ENCODE peak calls at places on chromosomes 13 and 19, in ten cellular contexts. O is EL; R is nucleus accumbens; N is GM12865; P is naive B cell; U is activated T-cell treated with anti-CD3 and anti-CD28 coated beads, Interleukin-2, amount 50 U/mL, for 72 hours; Z is T-cell; W is NCI-H1105 treated with DMSO at 0.1 percent for 48 hours; H is epithelial cell of esophagus; T is GM18507. X is an unnamed sample.

GRCh38 chr13:65943711-65944110 is 1286.4 kb downstream of the PCDH9 start:
- DNase-seq in R (no peak), O (peak), N (no peak), U (no peak), H (no peak), T (no peak), P (no peak), W (no peak), Z (no peak), X (no peak)

GRCh38 chr19:46426035-46426505 is 2.7 kb downstream of the PNMA8C start:
- DNase-seq in W (peak), Z (no peak), T (no peak), R (no peak), U (no peak), O (no peak), H (no peak), N (no peak), P (no peak), X (no peak)

GRCh38 chr19:5895409-5895808 is 8.2 kb downstream of the NDUFA11 start:
- DNase-seq in U (no peak), T (no peak), W (no peak), Z (no peak), R (no peak), H (no peak), O (no peak), P (no peak), N (no peak), X (no peak)

GRCh38 chr19:46783670-46784069 is 4.7 kb downstream of the SLC1A5 start:
- DNase-seq in O (no peak), N (no peak), W (peak), H (no peak), T (no peak), U (no peak), Z (no peak), P (no peak), R (no peak), X (no peak)

GRCh38 chr19:48487944-48488343 is 18.8 kb downstream of the CYTH2 start:
- DNase-seq in W (no peak), U (no peak), T (no peak), N (no peak), P (no peak), R (no peak), O (peak), Z (no peak), H (peak), X (no peak)

GRCh38 chr19:9507285-9507684 is 8.9 kb upstream of the ZNF560 start:
- DNase-seq in O (no peak), W (no peak), T (no peak), P (no peak), Z (no peak), H (no peak), R (no peak), U (no peak), N (no peak), X (no peak)

GRCh38 chr13:52127783-52128702 is 830 bp downstream of the NEK5 start:
- DNase-seq in N (peak), P (peak), W (peak), R (peak), U (peak), H (peak), O (peak), T (peak), Z (peak), X (peak)

GRCh38 chr13:48842316-48842715 is 133.4 kb upstream of the FNDC3A start:
- DNase-seq in H (no peak), O (no peak), P (no peak), Z (no peak), N (no peak), R (no peak), T (no peak), U (no peak), W (no peak), X (no peak)

GRCh38 chr19:54459282-54460229 is 4.0 kb downstream of the LENG9 start:
- DNase-seq in R (no peak), Z (no peak), O (no peak), N (no peak), P (no peak), H (no peak), U (no peak), T (no peak), W (no peak), X (no peak)

GRCh38 chr13:110628952-110629701 is 13.8 kb downstream of the NAXD start:
- DNase-seq in U (no peak), P (no peak), R (no peak), O (no peak), N (no peak), H (no peak), T (no peak), Z (no peak), W (no peak), X (no peak)

GRCh38 chr19:28543244-28543776 is 669.6 kb downstream of the UQCRFS1 start:
- DNase-seq in N (no peak), Z (no peak), W (no peak), H (no peak), O (no peak), R (no peak), U (no peak), T (no peak), P (peak), X (no peak)

GRCh38 chr13:79258489-79258888 is 147.6 kb downstream of the RBM26 start:
- DNase-seq in P (no peak), T (no peak), R (no peak), N (peak), O (no peak), Z (no peak), W (no peak), H (no peak), U (peak), X (no peak)

GRCh38 chr13:80436571-80437169 is 95.7 kb upstream of the SPRY2 start:
- DNase-seq in U (no peak), N (no peak), R (no peak), P (no peak), H (no peak), W (no peak), T (no peak), O (no peak), Z (no peak), X (no peak)

GRCh38 chr19:55958356-55958755 is 10.7 kb downstream of the NLRP8 start:
- DNase-seq in N (no peak), Z (no peak), W (no peak), T (no peak), P (no peak), U (no peak), H (no peak), R (no peak), O (peak), X (no peak)

GRCh38 chr13:97780486-97780885 is 173.0 kb upstream of the IPO5 start:
- DNase-seq in O (no peak), N (no peak), R (peak), W (no peak), H (no peak), U (no peak), Z (no peak), T (no peak), P (no peak), X (no peak)

GRCh38 chr19:37218592-37218935 is 550 bp downstream of the ZNF383 start:
- DNase-seq in U (peak), H (no peak), T (no peak), N (peak), Z (no peak), P (no peak), R (no peak), O (no peak), W (no peak), X (no peak)

GRCh38 chr19:38838208-38838985 is 6.8 kb upstream of the ECH1 start:
- DNase-seq in U (peak), W (no peak), H (peak), P (no peak), T (no peak), R (no peak), Z (no peak), O (no peak), N (no peak), X (no peak)

GRCh38 chr19:55552620-55553019 is 7.3 kb upstream of the SBK3 start:
- DNase-seq in T (no peak), R (no peak), U (no peak), N (no peak), H (peak), W (no peak), O (peak), Z (no peak), P (no peak), X (no peak)

GRCh38 chr19:58338336-58338735 is 11.5 kb downstream of the ZSCAN22 start:
- DNase-seq in O (no peak), R (no peak), P (no peak), T (no peak), H (no peak), W (no peak), N (no peak), U (no peak), Z (no peak), X (no peak)

GRCh38 chr13:71879129-71879535 is 12.1 kb upstream of the DACH1 start:
- DNase-seq in T (no peak), N (peak), U (no peak), W (peak), H (peak), R (no peak), P (no peak), Z (no peak), O (no peak), X (no peak)

GRCh38 chr13:98847780-98848179 is 95.3 kb upstream of the SLC15A1 start:
- DNase-seq in P (no peak), H (peak), N (no peak), O (no peak), R (no peak), U (no peak), T (no peak), Z (no peak), W (no peak), X (no peak)

GRCh38 chr13:63446329-63446728 is 2030.7 kb upstream of the PCDH20 start:
- DNase-seq in H (no peak), O (no peak), T (no peak), P (no peak), W (no peak), U (no peak), N (no peak), Z (no peak), R (no peak), X (no peak)

GRCh38 chr13:76904507-76904906 is 18.3 kb upstream of the KCTD12 start:
- DNase-seq in U (no peak), H (no peak), R (no peak), Z (no peak), P (no peak), O (no peak), N (no peak), T (no peak), W (no peak), X (no peak)

GRCh38 chr13:54841682-54842081 is 1813.1 kb downstream of the OLFM4 start:
- DNase-seq in W (no peak), O (no peak), U (no peak), P (no peak), R (no peak), H (no peak), T (no peak), N (no peak), Z (no peak), X (no peak)

GRCh38 chr19:45171211-45171623 is 6.8 kb downstream of the TRAPPC6A start:
- DNase-seq in P (no peak), N (no peak), W (no peak), Z (peak), O (no peak), U (peak), R (no peak), T (no peak), H (peak), X (peak)

GRCh38 chr19:37114001-37114400 is 35.8 kb downstream of the ZNF420 start:
- DNase-seq in O (no peak), Z (no peak), H (no peak), P (no peak), W (no peak), U (no peak), T (no peak), N (no peak), R (no peak), X (no peak)

GRCh38 chr19:47157455-47158321 is 27.1 kb downstream of the SAE1 start:
- DNase-seq in U (no peak), R (no peak), T (no peak), N (peak), H (peak), W (no peak), P (no peak), O (peak), Z (peak), X (peak)

GRCh38 chr13:112587359-112587766 is 590 bp downstream of the TUBGCP3 start:
- DNase-seq in R (peak), Z (peak), T (peak), P (peak), N (peak), O (peak), U (peak), H (peak), W (peak), X (peak)

GRCh38 chr13:52850396-52851152 is 2.1 kb upstream of the PCDH8 start:
- DNase-seq in N (peak), T (peak), H (peak), P (no peak), U (peak), R (peak), W (peak), Z (no peak), O (peak), X (peak)

GRCh38 chr13:24165746-24166145 is 5.2 kb downstream of the SPATA13 start:
- DNase-seq in U (no peak), H (peak), R (no peak), O (peak), T (no peak), P (no peak), Z (no peak), W (no peak), N (no peak), X (no peak)

GRCh38 chr13:41196620-41197019 is 2.3 kb upstream of the KBTBD7 start:
- DNase-seq in N (no peak), Z (no peak), H (peak), W (no peak), P (no peak), T (no peak), U (no peak), R (no peak), O (peak), X (no peak)

GRCh38 chr13:68927387-68928026 is 1180.1 kb upstream of the ATXN8OS start:
- DNase-seq in W (peak), T (no peak), O (no peak), H (peak), N (peak), R (no peak), U (no peak), P (no peak), Z (no peak), X (no peak)

GRCh38 chr13:46022476-46022875 is 30.1 kb downstream of the ZC3H13 start:
- DNase-seq in N (no peak), H (no peak), Z (no peak), P (no peak), O (no peak), W (no peak), R (no peak), T (no peak), U (no peak), X (no peak)

GRCh38 chr19:30741539-30741938 is 369.4 kb downstream of the ZNF536 start:
- DNase-seq in T (no peak), O (no peak), W (no peak), H (no peak), U (no peak), R (no peak), N (no peak), Z (no peak), P (no peak), X (no peak)

GRCh38 chr19:14059652-14060155 is 2.2 kb downstream of the PALM3 start:
- DNase-seq in N (no peak), T (no peak), O (no peak), U (no peak), P (no peak), R (no peak), H (no peak), Z (no peak), W (no peak), X (no peak)

GRCh38 chr19:17739121-17739875 is 12.0 kb upstream of the FCHO1 start:
- DNase-seq in R (no peak), T (no peak), O (no peak), P (peak), N (peak), H (no peak), W (no peak), Z (no peak), U (no peak), X (no peak)

GRCh38 chr19:48933382-48933932 is at the start of gene DHDH:
- DNase-seq in H (peak), P (peak), U (peak), O (peak), W (peak), R (peak), N (peak), T (peak), Z (peak), X (peak)

X was measured in CD4-positive, alpha-beta memory T cell.